ENCODE peak calls at places on chromosomes 2 and 18, in ten cellular contexts. J is GM23248; I is amygdala; V is A172; E is activated T-helper 1 cell treated with anti-CD3 and anti-CD28 coated beads, Interleukin-2, amount 50 U/mL, for 16 hours; A is stimulated activated CD8-positive, alpha-beta memory T cell treated with anti-CD3 and anti-CD28 coated beads, Interleukin-7, amount 100 ng/mL, for 1 hour; D is transverse colon; B is AG08395; Q is CD4-positive, CD25-positive, alpha-beta regulatory T cell; F is stimulated activated CD4-positive, alpha-beta T cell treated with anti-CD3 and anti-CD28 coated beads, Interleukin-4, amount 100 ng/mL, for 24 hours. L is an unnamed sample.

GRCh38 chr18:34158881-34159690 is 65.6 kb downstream of the NOL4 start:
- DNase-seq in A (no peak), I (peak; percentile 77), B (no peak), D (no peak), J (peak; percentile 10), F (no peak), E (no peak), V (no peak), Q (no peak), L (no peak)

GRCh38 chr18:76821875-76822509 is 365 bp upstream of the ZNF236 start:
- DNase-seq in E (peak; percentile 49), Q (peak; percentile 61), V (peak; percentile 6), J (peak; percentile 80), B (peak; percentile 87), A (peak; percentile 32), I (peak; percentile 63), F (peak; percentile 62), D (peak; percentile 60), L (peak; percentile 48)

GRCh38 chr2:231487197-231487596 is 22.9 kb upstream of the NCL start:
- DNase-seq in Q (no peak), F (no peak), I (no peak), B (no peak), D (no peak), V (no peak), E (no peak), J (no peak), A (no peak), L (no peak)

GRCh38 chr18:73677458-73677857 is 470.2 kb downstream of the FBXO15 start:
- DNase-seq in Q (no peak), A (no peak), B (no peak), E (no peak), I (no peak), F (no peak), V (no peak), J (no peak), D (no peak), L (no peak)

GRCh38 chr2:241869087-241869961 is at the start of gene RTP5:
- DNase-seq in J (peak; percentile 38), Q (no peak), D (no peak), A (no peak), E (no peak), B (no peak), I (peak; percentile 55), V (no peak), F (no peak), L (no peak)

GRCh38 chr2:128941676-128942075 is 623.0 kb upstream of the HS6ST1 start:
- DNase-seq in D (no peak), E (no peak), A (no peak), J (no peak), I (no peak), Q (no peak), V (no peak), B (no peak), F (no peak), L (no peak)

GRCh38 chr2:236745420-236746210 is 176.0 kb downstream of the ACKR3 start:
- DNase-seq in B (peak; percentile 72), I (no peak), Q (no peak), V (peak; percentile 64), F (no peak), J (peak; percentile 92), E (no peak), A (no peak), D (no peak), L (no peak)

GRCh38 chr2:7878786-7879515 is 802.9 kb upstream of the ID2 start:
- DNase-seq in A (no peak), B (no peak), F (no peak), Q (no peak), V (no peak), J (no peak), I (no peak), D (no peak), E (no peak), L (no peak)

GRCh38 chr2:86072271-86072858 is 33.3 kb downstream of the POLR1A start:
- DNase-seq in E (no peak), B (peak; percentile 33), A (no peak), Q (no peak), D (peak; percentile 30), J (no peak), I (peak; percentile 64), F (no peak), V (peak; percentile 20), L (no peak)

GRCh38 chr2:74092236-74092635 is 55.5 kb downstream of the BOLA3 start:
- DNase-seq in D (no peak), A (no peak), J (no peak), E (no peak), Q (no peak), B (no peak), I (peak; percentile 22), V (no peak), F (no peak), L (no peak)

GRCh38 chr18:70058916-70059315 is 111.2 kb upstream of the CD226 start:
- DNase-seq in D (no peak), V (no peak), B (no peak), A (no peak), E (no peak), J (no peak), Q (no peak), F (no peak), I (no peak), L (no peak)

GRCh38 chr2:116319935-116320334 is 1494.6 kb upstream of the DDX18 start:
- DNase-seq in V (no peak), E (no peak), I (no peak), A (no peak), F (no peak), D (no peak), J (no peak), Q (no peak), B (no peak), L (no peak)

GRCh38 chr18:14907420-14907819 is 159.4 kb downstream of the ANKRD30B start:
- DNase-seq in E (no peak), I (no peak), A (no peak), F (no peak), D (no peak), J (no peak), V (no peak), B (no peak), Q (no peak), L (no peak)

GRCh38 chr2:207600211-207600610 is 25.0 kb downstream of the METTL21A start:
- DNase-seq in B (peak; percentile 4), Q (no peak), D (no peak), E (no peak), I (no peak), F (no peak), A (no peak), J (peak; percentile 34), V (no peak), L (no peak)

GRCh38 chr2:240052524-240052923 is 797 bp downstream of the OR6B3 start:
- DNase-seq in F (no peak), B (no peak), E (no peak), V (no peak), D (no peak), A (no peak), Q (no peak), I (no peak), J (no peak), L (no peak)

GRCh38 chr2:212197776-212198175 is 340.8 kb downstream of the ERBB4 start:
- DNase-seq in J (no peak), B (no peak), F (no peak), E (no peak), V (no peak), I (no peak), D (no peak), Q (no peak), A (no peak), L (no peak)

GRCh38 chr18:39976771-39977170 is 1978.3 kb upstream of the PIK3C3 start:
- DNase-seq in F (no peak), D (no peak), J (no peak), E (no peak), A (no peak), V (no peak), Q (no peak), I (no peak), B (no peak), L (no peak)

GRCh38 chr2:168962636-168963035 is 61.5 kb downstream of the G6PC2 start:
- DNase-seq in D (no peak), B (no peak), A (no peak), E (no peak), J (no peak), Q (no peak), I (no peak), F (no peak), V (no peak), L (no peak)

GRCh38 chr2:123808243-123808642 is 216.8 kb upstream of the CNTNAP5 start:
- DNase-seq in B (no peak), I (no peak), V (no peak), E (no peak), Q (no peak), F (no peak), D (no peak), A (no peak), J (no peak), L (no peak)

GRCh38 chr2:236117861-236118269 is 50.3 kb downstream of the GBX2 start:
- DNase-seq in B (no peak), I (no peak), D (no peak), J (no peak), A (no peak), Q (no peak), E (no peak), V (no peak), F (no peak), L (no peak)

GRCh38 chr2:53852540-53852939 is 7.2 kb downstream of the GPR75 start:
- DNase-seq in I (no peak), A (no peak), J (no peak), F (no peak), E (no peak), B (no peak), V (no peak), Q (no peak), D (no peak), L (no peak)

GRCh38 chr2:62738981-62739936 is 33.7 kb downstream of the EHBP1 start:
- DNase-seq in A (no peak), F (no peak), D (no peak), B (no peak), V (no peak), I (no peak), J (peak; percentile 31), E (no peak), Q (no peak), L (no peak)

GRCh38 chr2:12440731-12441130 is 276.0 kb upstream of the TRIB2 start:
- DNase-seq in J (no peak), D (no peak), A (no peak), Q (no peak), F (no peak), I (no peak), V (no peak), E (no peak), B (no peak), L (no peak)

GRCh38 chr18:57143265-57143664 is 3.6 kb upstream of the BOD1L2 start:
- DNase-seq in F (no peak), D (no peak), V (no peak), J (no peak), B (no peak), I (no peak), A (no peak), Q (no peak), E (no peak), L (no peak)

GRCh38 chr18:63844254-63844653 is 43.3 kb upstream of the SERPINB2 start:
- DNase-seq in V (no peak), Q (no peak), B (peak; percentile 41), D (no peak), E (no peak), F (no peak), A (no peak), J (peak; percentile 66), I (no peak), L (no peak)

GRCh38 chr2:211928186-211928585 is 610.4 kb downstream of the ERBB4 start:
- DNase-seq in Q (no peak), E (no peak), B (no peak), I (no peak), D (no peak), V (no peak), F (no peak), J (no peak), A (no peak), L (no peak)